ENCODE peak calls at places on chromosomes 12 and 14, in six cellular contexts. J is neural progenitor cell; A is transverse colon; G is DND-41; T is CD8-positive, alpha-beta T cell; C is mammary epithelial cell. S is an unnamed sample.

GRCh38 chr12:31868980-31869379 is 90.2 kb upstream of the RESF1 start:
- DNase-seq in J (no peak), A (no peak), G (no peak), T (no peak), C (peak; percentile 70), S (no peak)

GRCh38 chr14:53109028-53109687 is 44.0 kb downstream of the DDHD1 start:
- DNase-seq in J (no peak), A (peak; percentile 35), G (peak; percentile 87), T (peak; percentile 26), C (no peak), S (peak; percentile 51)

GRCh38 chr12:52200783-52201519 is 9.1 kb upstream of the KRT80 start:
- DNase-seq in J (no peak), A (no peak), G (no peak), T (no peak), C (no peak), S (no peak)

GRCh38 chr12:124828264-124829007 is 35.2 kb downstream of the SCARB1 start:
- DNase-seq in J (no peak), A (peak; percentile 75), G (no peak), T (no peak), C (peak; percentile 87), S (peak; percentile 78)

GRCh38 chr12:56020437-56021189 is at the start of gene IKZF4:
- DNase-seq in J (peak; percentile 80), A (no peak), G (peak; percentile 81), T (no peak), C (no peak), S (no peak)

GRCh38 chr14:54686219-54686870 is 119.4 kb downstream of the SAMD4A start:
- DNase-seq in J (no peak), A (no peak), G (no peak), T (no peak), C (no peak), S (peak; percentile 35)

GRCh38 chr12:131093971-131094830 is 140.5 kb downstream of the ADGRD1 start:
- DNase-seq in J (no peak), A (peak; percentile 4), G (no peak), T (no peak), C (no peak), S (no peak)

GRCh38 chr12:5796171-5797091 is 148.6 kb downstream of the ANO2 start:
- DNase-seq in J (peak; percentile 83), A (peak; percentile 53), G (peak; percentile 34), T (no peak), C (no peak), S (peak; percentile 50)

GRCh38 chr14:104150201-104151027 is 12.0 kb downstream of the KIF26A start:
- DNase-seq in J (peak; percentile 89), A (no peak), G (no peak), T (no peak), C (no peak), S (no peak)

GRCh38 chr12:22299294-22299912 is 35.1 kb downstream of the ST8SIA1 start:
- DNase-seq in J (peak; percentile 33), A (no peak), G (no peak), T (no peak), C (no peak), S (no peak)

GRCh38 chr14:71130491-71131179 is 223.4 kb downstream of the PCNX1 start:
- DNase-seq in J (no peak), A (no peak), G (no peak), T (no peak), C (peak; percentile 27), S (no peak)

GRCh38 chr14:61341275-61342210 is 20.2 kb downstream of the PRKCH start:
- DNase-seq in J (no peak), A (no peak), G (peak; percentile 90), T (no peak), C (peak; percentile 46), S (no peak)

GRCh38 chr12:116380066-116380465 is 102.6 kb upstream of the MED13L start:
- DNase-seq in J (no peak), A (no peak), G (no peak), T (no peak), C (no peak), S (no peak)

GRCh38 chr14:32217301-32217700 is 14.2 kb upstream of the RNU6-8 start:
- DNase-seq in J (no peak), A (no peak), G (peak; percentile 32), T (no peak), C (no peak), S (no peak)

GRCh38 chr12:26721800-26722199 is 111.2 kb downstream of the ITPR2 start:
- DNase-seq in J (no peak), A (no peak), G (no peak), T (no peak), C (peak; percentile 26), S (no peak)

GRCh38 chr12:89389755-89390661 is 37.7 kb upstream of the DUSP6 start:
- DNase-seq in J (no peak), A (peak; percentile 29), G (no peak), T (no peak), C (no peak), S (peak; percentile 51)

GRCh38 chr12:100346660-100347059 is 10.2 kb upstream of the SLC17A8 start:
- DNase-seq in J (no peak), A (no peak), G (no peak), T (no peak), C (no peak), S (no peak)

GRCh38 chr12:48442191-48442828 is 30.0 kb upstream of the ANP32D start:
- DNase-seq in J (peak; percentile 30), A (no peak), G (no peak), T (no peak), C (no peak), S (no peak)

GRCh38 chr12:62677355-62677754 is 210.7 kb downstream of the MON2 start:
- DNase-seq in J (no peak), A (no peak), G (no peak), T (no peak), C (no peak), S (no peak)

GRCh38 chr12:6958609-6959375 is 7.6 kb downstream of the PTPN6 start:
- DNase-seq in J (no peak), A (peak; percentile 75), G (peak; percentile 73), T (peak; percentile 60), C (no peak), S (peak; percentile 66)

GRCh38 chr12:1906579-1906978 is 11.9 kb downstream of the CACNA2D4 start:
- DNase-seq in J (no peak), A (no peak), G (no peak), T (no peak), C (no peak), S (no peak)
- H3K9me3 ChIP-seq in J (peaks cover 18% of the 10 kb centered on the region), A (peaks cover 25% of the 10 kb centered on the region), G (peaks cover 9% of the 10 kb centered on the region), T (no peaks in the 10 kb centered on the region), C (peaks cover 4% of the 10 kb centered on the region), S (peaks cover 21% of the 10 kb centered on the region)

DNA sequence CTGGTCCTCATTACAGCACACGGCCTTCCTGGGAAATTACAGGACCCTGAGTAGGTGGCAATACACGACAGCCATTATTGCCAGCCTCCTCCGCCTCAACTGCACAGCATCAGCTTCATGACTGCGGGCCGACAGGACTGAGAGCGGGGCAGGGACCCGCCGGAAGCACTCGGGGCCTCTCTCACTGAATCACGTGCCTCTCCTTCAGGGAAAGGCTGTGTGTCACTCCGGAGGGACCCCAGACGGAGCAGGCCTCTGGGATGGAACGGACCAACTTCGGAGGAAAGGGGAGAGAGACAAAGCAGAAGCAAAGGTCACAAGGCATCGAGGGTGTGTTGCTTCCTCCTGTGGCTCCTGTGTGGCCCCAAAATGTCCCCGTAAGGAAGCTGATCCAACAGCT is 90.0 kb downstream of the RNF34 start:
- DNase-seq in J (no peak), A (no peak), G (no peak), T (no peak), C (no peak), S (no peak)
- H3K36me3 ChIP-seq in J (no peaks in the 10 kb centered on the region), A (no peaks in the 10 kb centered on the region), G (peaks cover 31% of the 10 kb centered on the region), T (peaks cover 7% of the 10 kb centered on the region), C (no peaks in the 10 kb centered on the region), S (no peaks in the 10 kb centered on the region)

GRCh38 chr12:127893875-127894635 is 372.9 kb upstream of the TMEM132C start:
- DNase-seq in J (peak; percentile 60), A (no peak), G (peak; percentile 4), T (no peak), C (no peak), S (no peak)
- TF ChIP-seq CTCF in J (peak; percentile 69), A (peak; percentile 21), G (peak; percentile 52), T (no peak), C (no peak), S (no peak)

DNA sequence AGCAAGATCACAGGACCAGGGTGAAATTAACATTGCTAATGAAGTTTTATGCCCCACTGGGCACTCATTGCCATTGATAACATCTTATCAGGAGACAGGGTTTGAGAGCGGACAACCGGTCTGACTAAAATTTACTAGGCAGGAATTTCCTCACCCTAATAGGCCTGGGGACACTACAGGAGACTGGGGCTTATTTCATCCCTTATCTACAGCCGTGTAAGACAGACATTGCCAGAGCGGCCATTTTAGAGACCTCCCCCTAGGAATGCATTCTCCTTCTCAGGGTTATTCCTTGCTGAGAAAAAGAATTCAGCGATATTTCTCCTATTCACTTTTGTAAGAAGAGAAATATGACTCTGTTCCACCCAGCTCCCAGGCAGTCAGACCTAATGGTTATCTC is 8.3 kb downstream of the OR4K17 start:
- DNase-seq in J (no peak), A (no peak), G (peak; percentile 6), T (no peak), C (no peak), S (no peak)
- H3K9me3 ChIP-seq in J (peaks cover 55% of the 10 kb centered on the region), A (no peaks in the 10 kb centered on the region), G (peaks cover 10% of the 10 kb centered on the region), T (no peaks in the 10 kb centered on the region), C (peaks cover 8% of the 10 kb centered on the region), S (peaks cover 35% of the 10 kb centered on the region)

GRCh38 chr12:113167868-113168267 is 17.4 kb downstream of the DDX54 start:
- DNase-seq in J (no peak), A (no peak), G (no peak), T (no peak), C (no peak), S (no peak)
- H3K36me3 ChIP-seq in J (peaks cover 2% of the 10 kb centered on the region), A (no peaks in the 10 kb centered on the region), G (peaks cover 98% of the 10 kb centered on the region), T (peaks cover 83% of the 10 kb centered on the region), C (peaks cover 22% of the 10 kb centered on the region), S (no peaks in the 10 kb centered on the region)

GRCh38 chr12:109739747-109740693 is 26.4 kb downstream of the FAM222A start:
- DNase-seq in J (peak; percentile 80), A (no peak), G (no peak), T (no peak), C (no peak), S (no peak)
- TF ChIP-seq CTCF in J (peak; percentile 77), A (no peak), G (peak; percentile 52), T (no peak), C (no peak), S (no peak)

GRCh38 chr14:105907276-105907675 is 380.9 kb downstream of the TMEM121 start:
- DNase-seq in J (no peak), A (no peak), G (no peak), T (no peak), C (no peak), S (no peak)
- H3K9me3 ChIP-seq in J (no peaks in the 10 kb centered on the region), A (no peaks in the 10 kb centered on the region), G (no peaks in the 10 kb centered on the region), T (no peaks in the 10 kb centered on the region), C (peaks cover 20% of the 10 kb centered on the region), S (no peaks in the 10 kb centered on the region)

DNA sequence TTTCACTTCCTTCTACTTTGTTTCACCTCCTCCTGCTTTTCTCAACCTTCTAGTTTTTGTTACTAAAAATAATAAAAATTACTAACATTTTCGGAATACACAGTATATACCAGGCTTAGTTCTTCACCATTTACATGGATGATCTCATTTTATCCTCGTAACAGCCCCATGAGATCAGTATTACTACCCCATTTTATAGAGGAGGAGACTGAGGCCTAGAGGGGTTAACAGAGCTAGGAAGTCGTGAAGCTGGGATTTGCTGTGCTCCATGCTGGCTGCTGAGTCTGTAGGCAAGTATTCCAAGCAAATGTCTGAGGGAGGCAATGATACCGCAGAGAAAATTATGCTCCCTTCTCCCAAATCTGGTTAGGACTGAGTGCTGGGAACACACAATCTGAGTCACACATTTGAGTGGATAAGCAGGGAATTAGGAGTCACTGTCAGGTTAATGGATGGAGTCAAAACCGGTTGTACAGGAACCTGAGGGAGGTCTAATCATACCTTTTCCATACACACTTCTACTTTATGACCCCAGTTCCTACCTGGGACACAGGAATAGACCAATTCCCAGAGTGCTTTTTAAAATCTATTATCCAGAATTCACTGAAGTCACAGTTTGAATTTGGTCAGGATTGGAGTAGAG is 51.1 kb downstream of the ZFYVE26 start:
- DNase-seq in J (no peak), A (no peak), G (no peak), T (no peak), C (peak; percentile 68), S (peak; percentile 46)
- H3K36me3 ChIP-seq in J (peaks cover 3% of the 10 kb centered on the region), A (no peaks in the 10 kb centered on the region), G (peaks cover 77% of the 10 kb centered on the region), T (peaks cover 47% of the 10 kb centered on the region), C (peaks cover 12% of the 10 kb centered on the region), S (no peaks in the 10 kb centered on the region)

S was measured in mucosa of descending colon.